ENCODE peak calls at places on chromosomes 13 and 19, in nine cellular contexts. I is uterus, V is breast epithelium, C is vagina, F is HepG2, T is right lobe of liver, U is body of pancreas, G is spleen, O is A549. L is an unnamed sample. For H3K4me1, the result is how much of the 10 kb centered on the place peaks cover.

GRCh38 chr13:52892925-52893324 is 44.5 kb upstream of the PCDH8 start:
- DNase-seq in T (no peak), U (no peak), I (no peak), O (no peak), F (no peak), V (no peak), G (no peak), C (no peak), L (no peak)

GRCh38 chr19:55858401-55858800 is 22.1 kb downstream of the NLRP4 start:
- DNase-seq in T (no peak), F (no peak), G (no peak), O (no peak), V (no peak), I (no peak), U (no peak), C (no peak), L (no peak)

GRCh38 chr19:51181913-51182419 is 39.9 kb downstream of the SIGLEC7 start:
- DNase-seq in F (no peak), T (no peak), I (no peak), V (no peak), U (no peak), O (no peak), C (peak), G (peak), L (no peak)

GRCh38 chr19:48568345-48568886 is 16.4 kb downstream of the SULT2B1 start:
- DNase-seq in G (no peak), U (peak), T (no peak), V (peak), F (peak), O (peak), I (peak), C (no peak), L (peak)

GRCh38 chr13:93539914-93540313 is 313.3 kb downstream of the GPC6 start:
- DNase-seq in T (no peak), O (no peak), C (no peak), G (no peak), U (no peak), F (peak), V (no peak), I (no peak), L (no peak)

GRCh38 chr13:31377946-31378345 is 178.2 kb downstream of the B3GLCT start:
- DNase-seq in F (no peak), O (no peak), I (no peak), G (no peak), V (no peak), U (no peak), C (no peak), T (no peak), L (no peak)

GRCh38 chr19:21655540-21656126 is 111.7 kb downstream of the ZNF100 start:
- DNase-seq in U (no peak), O (no peak), T (no peak), I (no peak), V (no peak), F (no peak), C (no peak), G (no peak), L (no peak)

GRCh38 chr19:17520865-17521264 is 9.4 kb downstream of the PGLS start:
- DNase-seq in T (no peak), I (no peak), V (no peak), O (no peak), G (no peak), U (no peak), F (no peak), C (no peak), L (no peak)

GRCh38 chr13:111281751-111282311 is 38.6 kb upstream of the TEX29 start:
- DNase-seq in O (no peak), I (no peak), U (no peak), C (no peak), V (no peak), T (no peak), G (no peak), F (no peak), L (no peak)

GRCh38 chr19:46392837-46393236 is 20.5 kb downstream of the CCDC8 start:
- DNase-seq in C (no peak), G (no peak), O (no peak), F (no peak), V (no peak), T (no peak), U (no peak), I (no peak), L (no peak)

GRCh38 chr19:8512115-8512967 is 1.6 kb downstream of the ZNF414 start:
- DNase-seq in G (no peak), U (no peak), F (peak), I (no peak), C (no peak), O (peak), V (no peak), T (no peak), L (peak)

GRCh38 chr19:36771275-36772231 is 1.1 kb downstream of the ZNF850 start:
- DNase-seq in O (no peak), F (peak), T (peak), C (no peak), V (peak), G (peak), I (peak), U (peak), L (peak)

GRCh38 chr19:19110410-19111137 is 27.7 kb downstream of the TMEM161A start:
- DNase-seq in G (no peak), T (no peak), F (no peak), U (no peak), C (no peak), V (no peak), I (no peak), O (no peak), L (no peak)

GRCh38 chr19:51810228-51810627 is 15.3 kb downstream of the FPR3 start:
- DNase-seq in C (no peak), V (no peak), I (no peak), F (peak), G (no peak), T (no peak), O (no peak), U (no peak), L (no peak)

GRCh38 chr13:50426932-50427331 is 411.7 kb downstream of the KCNRG start:
- DNase-seq in U (no peak), O (no peak), C (no peak), T (no peak), G (no peak), I (no peak), V (no peak), F (no peak), L (no peak)

GRCh38 chr19:28289294-28290063 is 923.5 kb downstream of the UQCRFS1 start:
- DNase-seq in O (no peak), U (peak), C (no peak), G (no peak), T (no peak), F (no peak), V (no peak), I (no peak), L (no peak)

GRCh38 chr19:35785087-35785627 is 9.8 kb downstream of the ARHGAP33 start:
- DNase-seq in O (no peak), F (no peak), I (no peak), V (no peak), G (no peak), T (no peak), C (no peak), U (no peak), L (no peak)

GRCh38 chr19:14563989-14564650 is 7.7 kb downstream of the NDUFB7 start:
- DNase-seq in C (no peak), F (no peak), G (no peak), U (no peak), I (no peak), V (no peak), T (no peak), O (peak), L (no peak)

GRCh38 chr19:19538077-19538764 is at the start of gene CILP2:
- DNase-seq in U (peak), F (no peak), G (no peak), C (no peak), T (peak), O (no peak), I (no peak), V (peak), L (peak)

GRCh38 chr19:46546194-46546896 is 50.7 kb upstream of the PNMA8B start:
- DNase-seq in O (peak), G (peak), U (peak), V (peak), I (no peak), T (peak), C (no peak), F (peak), L (peak)

GRCh38 chr19:49064029-49064629 is 489 bp downstream of the NTF4 start:
- DNase-seq in I (no peak), O (no peak), V (peak), T (no peak), U (no peak), G (no peak), C (no peak), F (no peak), L (no peak)

DNA sequence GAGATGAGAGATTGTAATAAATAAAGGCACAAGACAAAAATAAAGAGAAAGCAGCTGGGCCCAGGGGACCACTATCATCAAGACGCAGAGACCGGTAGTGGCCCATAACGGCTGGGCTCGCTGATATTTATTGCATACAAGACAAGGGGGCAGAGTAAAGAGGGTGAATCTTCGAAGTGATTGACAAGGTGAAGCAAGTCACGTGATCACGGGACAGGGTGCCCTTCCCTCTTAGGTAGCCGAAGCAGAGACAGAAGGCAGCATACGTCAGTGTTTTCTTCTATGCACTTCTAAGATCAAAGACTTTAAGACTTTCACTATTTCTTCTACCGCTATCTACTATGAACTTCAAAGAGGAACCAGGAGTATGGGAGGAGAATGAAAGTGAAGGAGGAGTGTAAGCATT is 4.6 kb upstream of the PRKCG start:
- DNase-seq in T (no peak), G (no peak), I (no peak), C (no peak), F (no peak), U (no peak), O (no peak), V (no peak), L (no peak)
- TF ChIP-seq POLR2A in T (no peak), G (no peak), I (no peak), C (no peak), F (no peak), U (no peak), O (no peak), V (no peak), L (no peak)

DNA sequence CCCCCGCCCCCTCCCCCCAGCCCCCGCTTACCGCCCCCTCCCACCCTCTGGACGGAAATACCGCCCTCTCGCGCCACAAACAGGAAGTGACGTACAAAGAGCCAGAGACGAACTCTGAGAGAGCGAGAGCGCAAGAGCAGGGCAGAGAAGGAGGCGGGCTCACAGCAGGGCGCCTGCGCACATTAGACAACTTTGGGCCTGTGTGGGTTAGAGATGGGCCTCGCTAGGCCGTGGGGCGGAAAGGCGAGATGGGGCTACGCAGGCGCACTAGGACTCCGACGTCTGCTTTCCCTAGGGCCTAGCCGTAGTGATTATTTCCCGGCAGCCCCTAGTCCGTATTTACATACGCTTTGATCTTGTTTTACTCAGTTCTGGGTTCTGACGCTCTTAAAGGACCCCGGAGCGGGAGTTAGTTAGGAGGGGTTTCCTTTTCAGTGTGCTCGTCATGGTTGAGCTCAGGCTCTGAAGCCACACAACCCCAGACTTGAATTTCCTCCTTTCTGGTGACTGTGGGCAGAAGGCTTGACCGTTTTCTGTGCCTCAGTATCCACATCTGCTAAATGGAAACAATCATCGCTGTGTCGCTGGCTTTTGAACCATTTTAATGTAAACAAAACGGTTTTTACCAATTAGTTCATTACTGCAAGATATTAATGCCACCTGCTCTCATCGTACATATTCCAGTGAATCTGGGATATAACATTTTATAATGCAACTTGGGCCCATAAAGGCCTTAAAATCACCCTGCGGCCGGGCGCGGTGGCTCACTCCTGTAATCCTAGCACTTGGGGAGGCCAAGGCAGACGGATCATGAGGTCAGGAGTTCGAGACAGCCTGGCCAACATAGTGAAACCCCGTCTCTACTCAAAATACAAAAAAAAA is 449 bp upstream of the AKT2 start:
- DNase-seq in V (peak), G (peak), C (peak), U (peak), I (peak), F (peak), T (peak), O (peak), L (peak)
- H3K4me1 ChIP-seq in V (under half), G (under half), C (under half), U (under half), I (under half), F (under half), T (under half), O (under half), L (under half)

DNA sequence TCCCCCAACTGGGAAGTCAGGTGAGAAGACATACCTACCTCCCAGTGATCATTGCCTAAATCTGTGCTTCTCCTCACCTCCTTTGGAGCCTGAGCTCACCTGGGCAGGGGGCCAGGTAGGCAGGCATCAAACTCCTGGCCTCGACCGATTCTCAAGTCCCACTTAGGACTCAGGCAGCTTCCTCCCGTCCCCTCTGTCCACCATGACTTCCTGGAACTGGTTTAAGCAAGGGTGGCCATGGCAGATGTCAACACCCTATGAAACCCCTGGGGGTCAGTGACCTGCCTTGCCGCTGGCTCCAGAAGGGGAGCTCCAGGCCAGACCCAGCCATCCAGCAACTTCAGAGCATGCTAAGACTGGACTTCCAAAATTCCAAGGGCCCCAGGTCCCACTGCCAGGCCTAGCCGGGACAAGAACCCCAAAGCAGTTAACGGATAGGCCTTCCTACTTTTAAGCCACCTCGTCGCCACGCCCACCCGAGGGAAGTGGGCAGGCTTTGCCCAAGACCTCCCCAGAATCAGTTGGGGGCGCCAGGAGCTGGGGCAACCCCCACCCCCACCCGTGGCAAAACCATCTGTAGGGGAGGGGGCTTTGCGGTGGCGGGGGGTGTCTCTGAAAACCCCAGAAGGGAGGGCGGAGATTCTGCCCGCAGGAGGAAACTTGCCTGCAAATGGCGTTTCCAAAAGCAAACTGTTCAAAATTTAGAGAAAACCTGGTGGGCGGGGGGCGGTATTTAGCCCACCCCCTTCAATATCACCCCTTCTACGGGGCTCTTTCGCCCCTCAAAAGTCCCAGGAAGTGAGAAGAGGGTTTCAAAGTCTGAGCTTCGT is 657 bp downstream of the PLIN3 start:
- DNase-seq in V (peak), O (peak), T (peak), I (peak), U (peak), G (peak), C (no peak), F (peak), L (peak)
- TF ChIP-seq POLR2A in V (no peak), O (no peak), T (no peak), I (no peak), U (no peak), G (no peak), C (no peak), F (no peak), L (no peak)

GRCh38 chr19:11047856-11048255 is 41.4 kb upstream of the LDLR start:
- DNase-seq in F (no peak), G (no peak), I (no peak), V (no peak), T (no peak), U (no peak), O (no peak), C (no peak), L (no peak)

GRCh38 chr19:11054200-11054599 is 35.1 kb upstream of the LDLR start:
- DNase-seq in I (no peak), F (no peak), O (no peak), G (no peak), T (no peak), C (no peak), U (no peak), V (no peak), L (no peak)

GRCh38 chr19:11046608-11047354 is 42.5 kb upstream of the LDLR start:
- DNase-seq in C (no peak), V (no peak), G (no peak), U (no peak), O (no peak), F (no peak), I (no peak), T (no peak), L (peak)

GRCh38 chr19:11052391-11052790 is 36.9 kb upstream of the LDLR start:
- DNase-seq in C (no peak), V (no peak), I (no peak), O (no peak), G (no peak), U (no peak), F (no peak), T (no peak), L (no peak)

DNA sequence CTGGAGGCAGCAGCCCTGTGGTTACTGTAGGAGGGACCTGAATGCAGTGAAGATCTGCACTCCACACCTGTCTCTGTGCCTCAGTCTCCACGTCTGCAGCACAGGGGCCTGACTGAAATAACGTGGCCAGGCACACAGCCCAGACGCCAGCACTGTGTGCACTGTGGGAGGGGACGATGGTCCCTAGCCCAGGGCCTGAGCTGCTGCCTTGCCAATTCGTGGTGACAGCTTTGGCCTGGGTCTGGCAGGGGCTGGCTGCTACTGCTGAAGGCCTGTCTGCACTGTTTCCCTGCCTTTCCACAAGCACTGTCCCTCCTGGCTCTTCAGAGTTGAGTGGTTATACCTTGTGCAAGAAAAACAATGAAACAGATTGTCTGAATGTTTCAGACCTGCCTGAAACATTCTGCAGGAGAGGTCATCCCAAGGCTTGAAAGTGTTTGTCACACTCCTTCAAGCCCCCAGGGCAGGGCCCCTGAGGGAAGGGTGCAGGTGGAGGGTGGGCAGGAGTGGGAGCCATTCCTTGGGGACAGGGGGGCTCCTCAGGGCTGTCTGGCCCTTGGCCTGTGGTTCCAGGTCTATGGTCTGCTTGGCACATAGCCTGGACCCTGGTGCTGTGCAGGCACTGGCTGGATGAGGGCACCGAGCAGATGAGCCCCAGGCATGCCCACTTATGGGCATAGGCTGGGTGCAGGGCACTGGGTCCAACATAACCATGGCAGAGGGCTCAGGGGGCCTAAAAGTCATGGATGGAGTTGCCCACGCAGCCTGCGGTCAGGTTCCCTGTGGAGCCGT is 38.7 kb upstream of the LDLR start:
- DNase-seq in U (no peak), C (no peak), I (no peak), F (no peak), V (peak), T (no peak), G (no peak), O (no peak), L (no peak)
- H3K4me1 ChIP-seq in U (under half), C (under half), I (under half), F (under half), V (under half), T (under half), G (half or more), O (under half), L (under half)

L was measured in Peyer's patch.